ENCODE peak calls at places on chromosomes 5 and 9, in ten cellular contexts. K is B cell, G is IMR-90, V is mucosa of descending colon, B is RWPE1, U is heart right ventricle, W is WERI-Rb-1, H is H1, N is fibroblast of the aortic adventitia, L is HFFc6. R is an unnamed sample.

GRCh38 chr9:68832853-68833518 is 127.9 kb downstream of the PIP5K1B start:
- DNase-seq in K (no peak), G (no peak), V (no peak), B (no peak), U (no peak), W (no peak), H (no peak), N (no peak), L (no peak), R (no peak)

GRCh38 chr5:71860048-71860447 is 141.0 kb downstream of the CARTPT start:
- DNase-seq in K (no peak), G (no peak), V (no peak), B (no peak), U (no peak), W (no peak), H (no peak), N (peak; percentile 58), L (no peak), R (no peak)

GRCh38 chr5:75567710-75568109 is 43.5 kb upstream of the ANKDD1B start:
- DNase-seq in K (no peak), G (peak; percentile 64), V (no peak), B (peak; percentile 30), U (no peak), W (no peak), H (no peak), N (peak; percentile 41), L (peak; percentile 27), R (peak; percentile 22)

GRCh38 chr5:264346-264745 is 7.1 kb upstream of the PDCD6 start:
- DNase-seq in K (no peak), G (no peak), V (no peak), B (no peak), U (no peak), W (no peak), H (no peak), N (no peak), L (no peak), R (no peak)

GRCh38 chr9:113808391-113809191 is 67.5 kb upstream of the ZNF618 start:
- DNase-seq in K (no peak), G (peak; percentile 83), V (no peak), B (peak; percentile 75), U (no peak), W (no peak), H (no peak), N (peak; percentile 91), L (peak; percentile 68), R (no peak)

GRCh38 chr5:160450164-160450932 is 28.7 kb downstream of the PTTG1 start:
- DNase-seq in K (no peak), G (no peak), V (no peak), B (no peak), U (no peak), W (no peak), H (no peak), N (peak; percentile 47), L (no peak), R (no peak)

GRCh38 chr5:172984244-172984953 is 828 bp downstream of the ATP6V0E1 start:
- DNase-seq in K (peak; percentile 75), G (peak; percentile 92), V (peak; percentile 71), B (peak; percentile 88), U (peak; percentile 46), W (peak; percentile 79), H (peak; percentile 38), N (peak; percentile 93), L (peak; percentile 84), R (peak; percentile 82)

GRCh38 chr9:9133526-9133925 is 1333.9 kb upstream of the DMAC1 start:
- DNase-seq in K (no peak), G (no peak), V (no peak), B (no peak), U (no peak), W (no peak), H (no peak), N (no peak), L (no peak), R (no peak)

GRCh38 chr9:120928015-120928719 is 1.6 kb upstream of the TRAF1 start:
- DNase-seq in K (no peak), G (no peak), V (peak; percentile 75), B (peak; percentile 62), U (peak; percentile 45), W (no peak), H (no peak), N (no peak), L (no peak), R (no peak)

GRCh38 chr9:120927125-120928014 is 774 bp upstream of the TRAF1 start:
- DNase-seq in K (no peak), G (no peak), V (no peak), B (no peak), U (no peak), W (no peak), H (no peak), N (no peak), L (no peak), R (no peak)

GRCh38 chr9:120929392-120929791 is 2.8 kb upstream of the TRAF1 start:
- DNase-seq in K (no peak), G (no peak), V (no peak), B (no peak), U (no peak), W (no peak), H (no peak), N (no peak), L (no peak), R (no peak)

GRCh38 chr9:120926397-120926928 is at the start of gene TRAF1:
- DNase-seq in K (peak; percentile 53), G (peak; percentile 45), V (no peak), B (no peak), U (no peak), W (no peak), H (no peak), N (no peak), L (no peak), R (no peak)

GRCh38 chr9:120928720-120929389 is 2.3 kb upstream of the TRAF1 start:
- DNase-seq in K (peak; percentile 75), G (no peak), V (peak; percentile 90), B (peak; percentile 88), U (peak; percentile 73), W (no peak), H (no peak), N (peak; percentile 20), L (no peak), R (peak; percentile 82)
- TF ChIP-seq CTCF in K (peak; percentile 29), G (no peak), V (no peak), B (no peak), U (no peak), W (no peak), H (peak; percentile 13), N (no peak), L (peak; percentile 38), R (peak; percentile 19)

DNA sequence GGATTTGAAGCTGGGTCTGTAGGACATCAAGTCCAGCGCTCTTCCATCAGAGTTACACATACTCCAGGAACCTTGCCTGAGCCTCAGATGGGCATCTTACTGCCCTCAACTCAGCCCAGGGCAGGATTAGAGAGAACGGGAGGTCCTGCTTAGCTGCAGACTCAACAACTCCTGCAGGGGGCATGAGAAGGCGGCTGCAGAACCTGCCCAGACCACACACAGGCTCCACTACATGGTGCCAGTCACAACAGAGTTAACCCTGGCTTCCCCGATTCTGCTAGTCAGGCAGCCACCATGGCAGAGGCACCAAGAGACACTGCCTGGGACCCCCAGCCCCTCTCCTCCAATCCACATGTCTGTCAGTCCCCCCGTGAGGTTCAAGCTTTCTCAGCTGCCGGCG is 23.9 kb upstream of the CPLX2 start:
- DNase-seq in K (no peak), G (peak; percentile 19), V (no peak), B (no peak), U (no peak), W (peak; percentile 67), H (no peak), N (no peak), L (no peak), R (peak; percentile 52)
- TF ChIP-seq CTCF in K (no peak), G (peak; percentile 41), V (no peak), B (no peak), U (no peak), W (peak; percentile 78), H (peak; percentile 83), N (peak; percentile 10), L (peak; percentile 58), R (no peak)

DNA sequence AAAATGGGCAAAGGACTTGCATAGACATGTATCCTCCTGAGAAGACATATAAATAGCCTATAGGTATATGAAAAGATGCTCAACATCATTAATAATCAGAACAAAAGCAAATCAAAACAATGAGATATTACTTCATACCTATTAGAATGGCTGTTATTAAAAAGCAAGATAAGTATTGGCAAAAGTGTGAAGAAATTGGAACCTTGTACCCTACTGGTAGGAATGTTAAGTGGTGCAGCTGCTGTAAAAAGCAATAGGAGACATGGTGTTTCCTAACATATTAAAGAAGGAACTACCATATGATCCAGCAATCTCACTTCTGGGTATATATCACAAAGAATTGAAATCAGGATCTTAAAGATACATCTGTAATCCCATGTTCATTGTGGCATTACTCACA is 69.8 kb upstream of the PRR16 start:
- DNase-seq in K (no peak), G (no peak), V (no peak), B (no peak), U (no peak), W (no peak), H (no peak), N (no peak), L (no peak), R (no peak)
- TF ChIP-seq CTCF in K (no peak), G (no peak), V (no peak), B (no peak), U (no peak), W (no peak), H (no peak), N (no peak), L (peak; percentile 65), R (no peak)

GRCh38 chr9:73118898-73119554 is 32.6 kb upstream of the ANXA1 start:
- DNase-seq in K (no peak), G (peak; percentile 77), V (no peak), B (peak; percentile 96), U (no peak), W (no peak), H (no peak), N (peak; percentile 82), L (peak; percentile 30), R (no peak)

GRCh38 chr9:73121375-73121935 is 30.2 kb upstream of the ANXA1 start:
- DNase-seq in K (no peak), G (no peak), V (no peak), B (no peak), U (no peak), W (no peak), H (no peak), N (no peak), L (no peak), R (no peak)

GRCh38 chr9:73116030-73116429 is 35.6 kb upstream of the ANXA1 start:
- DNase-seq in K (no peak), G (peak; percentile 80), V (no peak), B (peak; percentile 46), U (no peak), W (no peak), H (no peak), N (peak; percentile 64), L (peak; percentile 79), R (no peak)

GRCh38 chr9:73116880-73117279 is 34.8 kb upstream of the ANXA1 start:
- DNase-seq in K (no peak), G (no peak), V (no peak), B (no peak), U (no peak), W (no peak), H (no peak), N (no peak), L (no peak), R (no peak)

DNA sequence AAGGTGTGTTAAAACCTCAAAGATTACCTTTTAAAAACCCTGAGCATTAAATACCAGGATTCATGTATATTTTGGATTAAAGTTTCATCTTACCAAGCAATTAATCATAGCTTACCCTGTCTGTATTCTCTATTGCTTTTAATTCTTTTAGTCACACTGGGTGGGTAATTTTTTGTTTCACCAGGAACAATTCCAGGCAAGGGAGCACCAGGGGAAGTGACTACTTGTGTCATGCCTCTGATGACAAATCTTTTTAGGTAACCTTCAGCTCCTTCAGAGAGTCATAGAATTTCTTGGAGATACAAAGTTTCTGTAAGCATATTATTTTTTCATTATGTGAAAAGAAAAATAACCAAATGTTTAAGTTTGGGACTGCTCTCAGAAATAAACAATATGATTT is 33.4 kb upstream of the ANXA1 start:
- DNase-seq in K (no peak), G (no peak), V (no peak), B (no peak), U (no peak), W (no peak), H (no peak), N (no peak), L (no peak), R (no peak)
- TF ChIP-seq CTCF in K (no peak), G (no peak), V (no peak), B (no peak), U (no peak), W (no peak), H (no peak), N (no peak), L (no peak), R (no peak)